ENCODE peak calls at places on chromosomes 3 and 15, in five cellular contexts. Y is A549, I is IMR-90, H is GM12878, W is SK-N-SH. L is an unnamed sample.

GRCh38 chr3:177658354-177658753 is 461.1 kb upstream of the TBL1XR1 start:
- DNase-seq in I (no peak), W (no peak), H (no peak), Y (no peak), L (no peak)

GRCh38 chr3:136151219-136151618 is 44.9 kb downstream of the MSL2 start:
- DNase-seq in Y (no peak), W (no peak), H (no peak), I (no peak), L (no peak)

GRCh38 chr3:183824761-183825379 is 507 bp downstream of the MAP6D1 start:
- DNase-seq in I (no peak), H (no peak), Y (no peak), W (peak; percentile 79), L (no peak)

GRCh38 chr3:5004319-5005152 is 25.3 kb downstream of the BHLHE40 start:
- DNase-seq in W (no peak), H (no peak), I (no peak), Y (no peak), L (no peak)

GRCh38 chr3:46186856-46187700 is 21.0 kb downstream of the CCR1 start:
- DNase-seq in H (peak; percentile 87), Y (no peak), W (no peak), I (no peak), L (no peak)

GRCh38 chr3:48012659-48013058 is 3.6 kb downstream of the MAP4 start:
- DNase-seq in H (no peak), Y (no peak), I (no peak), W (no peak), L (no peak)

GRCh38 chr3:152609891-152610290 is 225.0 kb upstream of the P2RY1 start:
- DNase-seq in I (no peak), W (no peak), Y (no peak), H (no peak), L (no peak)

GRCh38 chr3:48881652-48882114 is 17.0 kb downstream of the SLC25A20 start:
- DNase-seq in H (no peak), W (no peak), Y (no peak), I (no peak), L (no peak)

GRCh38 chr3:188378786-188379185 is 224.8 kb downstream of the LPP start:
- DNase-seq in Y (no peak), I (no peak), H (no peak), W (no peak), L (no peak)

GRCh38 chr15:84600331-84600686 is 500 bp upstream of the ZSCAN2 start:
- DNase-seq in W (peak; percentile 83), H (no peak), Y (peak; percentile 92), I (peak; percentile 83), L (peak; percentile 83)

GRCh38 chr15:70471517-70471916 is 291.8 kb downstream of the UACA start:
- DNase-seq in I (no peak), H (no peak), Y (no peak), W (no peak), L (no peak)

GRCh38 chr15:64878708-64879107 is 33.0 kb upstream of the ANKDD1A start:
- DNase-seq in I (no peak), W (no peak), Y (no peak), H (no peak), L (no peak)

GRCh38 chr15:98648654-98649537 is 557 bp downstream of the IGF1R start:
- DNase-seq in Y (peak; percentile 71), W (peak; percentile 70), H (no peak), I (peak; percentile 47), L (peak; percentile 49)

GRCh38 chr3:5078151-5078550 is 43.9 kb upstream of the ARL8B start:
- DNase-seq in W (no peak), I (peak; percentile 66), H (no peak), Y (peak; percentile 52), L (no peak)

GRCh38 chr15:90706394-90707327 is 10.5 kb upstream of the BLM start:
- DNase-seq in I (no peak), H (no peak), W (peak; percentile 55), Y (peak; percentile 15), L (no peak)

GRCh38 chr3:34955684-34956083 is 683.6 kb upstream of the ARPP21 start:
- DNase-seq in I (no peak), H (no peak), Y (no peak), W (no peak), L (no peak)

GRCh38 chr15:64854526-64854925 is 12.8 kb downstream of the PLEKHO2 start:
- DNase-seq in I (no peak), H (no peak), W (no peak), Y (no peak), L (no peak)

GRCh38 chr3:42066516-42067181 is 24.5 kb upstream of the TRAK1 start:
- DNase-seq in H (no peak), I (peak; percentile 74), Y (no peak), W (peak; percentile 46), L (no peak)

GRCh38 chr3:72391659-72392058 is 456.6 kb downstream of the SHQ1 start:
- DNase-seq in H (no peak), I (no peak), Y (no peak), W (no peak), L (no peak)

GRCh38 chr3:60076307-60076706 is 1026.5 kb upstream of the CFAP20DC start:
- DNase-seq in W (no peak), I (no peak), Y (no peak), H (no peak), L (no peak)

GRCh38 chr3:71586810-71587242 is 3.3 kb upstream of the FOXP1 start:
- DNase-seq in W (no peak), H (no peak), Y (no peak), I (no peak), L (no peak)

GRCh38 chr3:189808246-189809007 is 177.2 kb downstream of the TP63 start:
- DNase-seq in Y (no peak), W (no peak), I (no peak), H (no peak), L (no peak)

GRCh38 chr3:32844914-32845313 is 27.1 kb downstream of the TRIM71 start:
- DNase-seq in H (no peak), Y (no peak), W (no peak), I (no peak), L (no peak)

GRCh38 chr3:141241248-141242034 is 9.8 kb downstream of the PXYLP1 start:
- DNase-seq in H (no peak), W (no peak), Y (no peak), I (no peak), L (no peak)

GRCh38 chr3:4656059-4656458 is 162.9 kb downstream of the ITPR1 start:
- DNase-seq in H (no peak), W (peak; percentile 69), I (peak; percentile 75), Y (peak; percentile 77), L (peak; percentile 67)

GRCh38 chr3:46538803-46539442 is 27.2 kb downstream of the LRRC2 start:
- DNase-seq in H (peak; percentile 97), Y (no peak), W (no peak), I (peak; percentile 83), L (no peak)

GRCh38 chr3:131388400-131388799 is 6.8 kb downstream of the NUDT16 start:
- DNase-seq in H (no peak), I (no peak), W (no peak), Y (no peak), L (no peak)

GRCh38 chr3:188119846-188120245 is 34.1 kb upstream of the LPP start:
- DNase-seq in H (no peak), I (no peak), Y (no peak), W (no peak), L (no peak)

GRCh38 chr15:65580287-65580686 is 30.6 kb downstream of the INTS14 start:
- DNase-seq in I (peak; percentile 86), H (no peak), Y (peak; percentile 46), W (peak; percentile 31), L (no peak)

GRCh38 chr15:58324533-58324932 is 107.3 kb upstream of the LIPC start:
- DNase-seq in H (no peak), Y (no peak), W (no peak), I (no peak), L (no peak)

DNA sequence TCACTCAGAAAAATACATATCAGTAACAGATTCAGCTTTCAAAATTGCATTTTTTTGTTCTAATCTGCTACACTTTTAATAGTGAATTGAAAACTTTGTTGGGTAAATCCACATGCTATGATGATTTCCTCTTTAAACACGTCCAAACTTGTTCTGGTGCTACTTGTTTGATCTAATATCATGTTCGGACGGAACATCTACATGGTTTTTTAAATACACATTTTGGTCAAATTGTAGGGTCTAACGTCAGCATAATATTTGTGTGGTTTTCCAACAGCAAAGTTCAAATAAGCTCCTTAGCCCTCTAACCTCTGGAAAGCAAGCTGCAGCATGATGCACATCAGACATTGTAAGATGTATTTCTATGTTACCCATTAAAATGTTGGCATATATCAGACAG is 98.5 kb upstream of the OSTN start:
- DNase-seq in W (no peak), I (no peak), Y (no peak), H (no peak), L (no peak)
- TF ChIP-seq RCOR1 in W (no peak), I (no peak), Y (no peak), H (no peak), L (no peak)

GRCh38 chr3:62159693-62160092 is 213.7 kb downstream of the FEZF2 start:
- DNase-seq in I (peak; percentile 52), W (no peak), H (no peak), Y (no peak), L (no peak)
- TF ChIP-seq RCOR1 in I (no peak), W (no peak), H (no peak), Y (no peak), L (no peak)

GRCh38 chr3:149384167-149384566 is 6.7 kb upstream of the TM4SF1 start:
- DNase-seq in W (no peak), I (no peak), H (no peak), Y (no peak), L (no peak)
- TF ChIP-seq RCOR1 in W (no peak), I (no peak), H (no peak), Y (no peak), L (no peak)

GRCh38 chr3:108951802-108952474 is 1.7 kb downstream of the GUCA1C start:
- DNase-seq in Y (no peak), W (no peak), H (no peak), I (no peak), L (no peak)

GRCh38 chr3:108947855-108948254 is 5.8 kb downstream of the GUCA1C start:
- DNase-seq in W (no peak), I (no peak), H (no peak), Y (no peak), L (no peak)

GRCh38 chr3:108940568-108941285 is 13.0 kb downstream of the GUCA1C start:
- DNase-seq in H (no peak), Y (no peak), I (no peak), W (no peak), L (no peak)

DNA sequence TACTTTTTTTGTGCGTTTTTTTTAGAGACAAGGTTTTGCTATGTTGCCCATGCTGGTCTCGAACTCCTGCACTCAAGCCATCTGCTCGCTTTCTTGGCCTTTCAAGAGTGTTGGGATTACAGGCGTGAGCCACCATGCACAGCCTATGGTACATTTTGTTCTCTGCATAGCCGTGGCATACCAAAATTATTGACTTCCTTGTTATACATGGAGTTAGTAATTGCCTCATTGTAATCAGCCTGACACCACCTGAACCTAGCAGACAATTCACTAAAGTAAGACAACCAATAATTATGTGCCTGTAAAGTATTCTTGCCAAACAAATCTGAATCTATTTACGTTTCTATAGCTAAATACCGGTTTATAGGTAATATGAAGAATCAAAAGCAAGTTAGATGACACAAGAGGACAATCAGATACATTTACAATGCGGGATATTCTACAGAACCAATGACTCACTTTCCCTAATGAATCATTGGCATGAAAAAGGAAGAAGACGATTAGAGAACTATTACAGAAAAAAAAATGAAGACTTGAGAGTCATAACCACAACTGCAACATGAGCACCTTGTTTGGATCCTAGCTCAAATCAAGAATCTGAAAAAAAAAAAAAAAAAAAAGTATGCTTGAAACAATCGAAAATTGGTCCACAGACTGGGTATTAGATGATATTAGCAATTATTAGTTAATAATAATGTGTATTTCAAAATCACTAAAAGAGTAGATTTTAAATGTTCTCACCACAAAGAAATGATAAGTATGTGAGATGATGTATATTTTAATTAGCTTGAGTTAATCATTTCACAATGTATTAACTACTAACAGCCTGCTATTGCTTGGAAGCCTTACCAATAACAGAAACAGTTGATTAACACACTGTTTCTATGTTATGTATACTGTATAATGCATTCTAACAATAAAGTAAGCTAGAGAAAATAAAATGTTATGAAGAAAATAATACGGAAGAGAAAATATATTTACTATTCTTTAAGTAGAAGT is 7.1 kb downstream of the GUCA1C start:
- DNase-seq in I (peak; percentile 51), Y (no peak), W (no peak), H (no peak), L (no peak)
- TF ChIP-seq RCOR1 in I (no peak), Y (no peak), W (no peak), H (no peak), L (no peak)

L was measured in K562.